ENCODE peak calls at places on chromosomes 13 and 19, in ten cellular contexts. K is body of pancreas, J is left lung, A is left ventricle myocardium inferior, S is breast epithelium, Y is neural progenitor cell, Z is H9, I is fibroblast of lung, V is Peyer's patch, B is Karpas-422. C is an unnamed sample.

GRCh38 chr19:46392252-46392801 is 21.0 kb downstream of the CCDC8 start:
- DNase-seq in K (peak), J (peak), A (no peak), S (no peak), Y (no peak), Z (no peak), I (no peak), V (no peak), B (no peak), C (no peak)

GRCh38 chr19:45790942-45791341 is 1.7 kb downstream of the DMWD start:
- DNase-seq in K (no peak), J (no peak), A (no peak), S (no peak), Y (no peak), Z (no peak), I (no peak), V (peak), B (no peak), C (no peak)

GRCh38 chr19:1410136-1410786 is 2.9 kb downstream of the DAZAP1 start:
- DNase-seq in K (peak), J (no peak), A (no peak), S (no peak), Y (no peak), Z (no peak), I (peak), V (no peak), B (no peak), C (no peak)

GRCh38 chr13:50916701-50917184 is 7.2 kb downstream of the RNASEH2B start:
- DNase-seq in K (no peak), J (peak), A (peak), S (no peak), Y (no peak), Z (no peak), I (no peak), V (peak), B (peak), C (no peak)

GRCh38 chr19:590750-591098 is 1.0 kb downstream of the HCN2 start:
- DNase-seq in K (no peak), J (no peak), A (no peak), S (no peak), Y (no peak), Z (no peak), I (no peak), V (no peak), B (no peak), C (no peak)

GRCh38 chr19:42028304-42029216 is 34.5 kb upstream of the ATP1A3 start:
- DNase-seq in K (no peak), J (no peak), A (no peak), S (no peak), Y (peak), Z (peak), I (no peak), V (no peak), B (peak), C (no peak)

GRCh38 chr13:21557995-21558394 is 46.0 kb downstream of the MICU2 start:
- DNase-seq in K (no peak), J (no peak), A (no peak), S (no peak), Y (peak), Z (peak), I (peak), V (no peak), B (peak), C (no peak)

GRCh38 chr13:30837227-30838159 is 68.6 kb upstream of the MEDAG start:
- DNase-seq in K (no peak), J (no peak), A (no peak), S (no peak), Y (no peak), Z (no peak), I (no peak), V (no peak), B (no peak), C (no peak)

GRCh38 chr13:100208596-100208995 is 119.7 kb downstream of the PCCA start:
- DNase-seq in K (no peak), J (no peak), A (no peak), S (no peak), Y (no peak), Z (no peak), I (no peak), V (no peak), B (no peak), C (no peak)

GRCh38 chr19:14770944-14771839 is 7.2 kb downstream of the ADGRE2 start:
- DNase-seq in K (no peak), J (no peak), A (no peak), S (no peak), Y (peak), Z (peak), I (no peak), V (peak), B (no peak), C (no peak)

GRCh38 chr19:21322528-21322927 is 6.7 kb downstream of the ZNF708 start:
- DNase-seq in K (peak), J (no peak), A (peak), S (peak), Y (no peak), Z (no peak), I (peak), V (no peak), B (no peak), C (peak)

GRCh38 chr19:15418112-15418587 is 638 bp downstream of the AKAP8L start:
- DNase-seq in K (peak), J (no peak), A (no peak), S (no peak), Y (peak), Z (no peak), I (peak), V (no peak), B (no peak), C (peak)

GRCh38 chr19:42270346-42271044 is 1.4 kb downstream of the CIC start:
- DNase-seq in K (peak), J (peak), A (no peak), S (peak), Y (no peak), Z (no peak), I (peak), V (peak), B (peak), C (no peak)

GRCh38 chr19:19256072-19256969 is 16.8 kb downstream of the TM6SF2 start:
- DNase-seq in K (no peak), J (no peak), A (no peak), S (no peak), Y (peak), Z (no peak), I (no peak), V (no peak), B (peak), C (no peak)

GRCh38 chr19:12985049-12985776 is 10.1 kb upstream of the NFIX start:
- DNase-seq in K (peak), J (no peak), A (peak), S (peak), Y (peak), Z (peak), I (peak), V (peak), B (no peak), C (peak)

GRCh38 chr19:51158474-51159129 is 16.5 kb downstream of the SIGLEC7 start:
- DNase-seq in K (peak), J (peak), A (peak), S (peak), Y (peak), Z (peak), I (no peak), V (peak), B (peak), C (no peak)

GRCh38 chr13:40306817-40307216 is 359.6 kb downstream of the FOXO1 start:
- DNase-seq in K (no peak), J (no peak), A (no peak), S (no peak), Y (no peak), Z (no peak), I (no peak), V (no peak), B (no peak), C (no peak)

GRCh38 chr19:3028305-3029069 is 593 bp downstream of the TLE2 start:
- DNase-seq in K (peak), J (no peak), A (no peak), S (peak), Y (peak), Z (peak), I (no peak), V (no peak), B (no peak), C (no peak)

GRCh38 chr19:3031607-3031867 is 2.5 kb upstream of the TLE2 start:
- DNase-seq in K (no peak), J (no peak), A (no peak), S (no peak), Y (no peak), Z (no peak), I (no peak), V (no peak), B (no peak), C (no peak)

GRCh38 chr19:3027292-3027691 is 1.8 kb downstream of the TLE2 start:
- DNase-seq in K (no peak), J (no peak), A (no peak), S (no peak), Y (no peak), Z (no peak), I (no peak), V (no peak), B (no peak), C (no peak)

GRCh38 chr19:3027981-3028304 is 1.1 kb downstream of the TLE2 start:
- DNase-seq in K (no peak), J (no peak), A (no peak), S (no peak), Y (no peak), Z (no peak), I (no peak), V (no peak), B (no peak), C (no peak)

DNA sequence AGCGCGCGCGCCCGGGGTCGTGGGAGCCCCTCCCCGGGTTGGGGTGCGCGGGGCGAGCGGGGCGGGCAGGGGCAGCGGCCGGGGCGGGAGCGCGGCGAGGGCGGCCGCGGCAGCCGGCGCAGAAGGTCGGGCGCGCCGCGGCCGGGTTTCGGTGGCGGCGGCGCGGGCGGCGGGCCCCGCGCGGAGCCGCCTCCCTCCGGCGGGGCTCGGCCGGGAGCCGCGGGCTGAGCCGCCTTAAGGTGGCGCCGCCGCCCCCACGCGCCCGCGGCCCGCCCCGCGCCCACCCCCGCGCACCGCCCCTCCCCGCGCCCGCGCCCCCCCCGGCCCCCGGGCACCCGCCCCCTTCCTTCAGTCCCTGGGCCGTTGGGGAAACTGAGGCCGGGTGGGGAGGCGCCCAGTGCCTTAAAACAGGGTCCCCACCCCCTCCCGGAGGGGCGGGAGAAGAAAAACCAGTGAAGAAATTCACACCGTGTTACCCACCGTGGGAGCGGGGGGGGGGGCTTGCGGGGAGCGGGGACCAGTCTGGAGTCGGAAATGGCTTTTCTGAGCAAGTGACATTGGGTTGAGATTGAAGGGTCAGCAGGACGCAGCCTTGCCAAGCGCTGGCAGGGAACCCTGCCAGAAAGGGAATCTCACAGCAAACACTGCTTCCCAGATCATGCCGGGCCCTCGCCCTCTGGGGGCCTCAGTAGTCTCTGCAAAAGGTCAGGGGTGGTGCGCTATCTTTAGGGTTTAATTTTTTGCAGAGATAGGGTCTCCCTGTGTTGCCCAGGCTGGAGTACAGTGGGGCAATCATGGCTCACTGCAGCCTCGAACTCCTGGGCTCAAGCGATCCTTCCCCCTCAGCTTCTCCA is at the start of gene TLE2:
- DNase-seq in K (peak), J (no peak), A (no peak), S (no peak), Y (peak), Z (no peak), I (no peak), V (no peak), B (no peak), C (no peak)
- H3K27ac ChIP-seq in K (peak), J (no peak), A (peak), S (peak), Y (no peak), Z (no peak), I (no peak), V (no peak), B (no peak), C (no peak)

GRCh38 chr19:17540174-17540573 is 15.3 kb upstream of the COLGALT1 start:
- DNase-seq in K (no peak), J (no peak), A (no peak), S (no peak), Y (no peak), Z (no peak), I (no peak), V (no peak), B (no peak), C (no peak)
- H3K27ac ChIP-seq in K (no peak), J (no peak), A (peak), S (no peak), Y (no peak), Z (no peak), I (no peak), V (peak), B (no peak), C (no peak)

GRCh38 chr19:43606569-43607229 is 5.2 kb upstream of the SRRM5 start:
- DNase-seq in K (peak), J (no peak), A (no peak), S (peak), Y (no peak), Z (no peak), I (no peak), V (no peak), B (no peak), C (no peak)
- H3K27ac ChIP-seq in K (no peak), J (no peak), A (no peak), S (peak), Y (no peak), Z (no peak), I (no peak), V (no peak), B (no peak), C (peak)

GRCh38 chr13:46712524-46712923 is 84.4 kb downstream of the ESD start:
- DNase-seq in K (no peak), J (no peak), A (no peak), S (no peak), Y (peak), Z (no peak), I (no peak), V (no peak), B (no peak), C (no peak)
- H3K27ac ChIP-seq in K (no peak), J (no peak), A (no peak), S (no peak), Y (no peak), Z (no peak), I (no peak), V (no peak), B (no peak), C (no peak)

DNA sequence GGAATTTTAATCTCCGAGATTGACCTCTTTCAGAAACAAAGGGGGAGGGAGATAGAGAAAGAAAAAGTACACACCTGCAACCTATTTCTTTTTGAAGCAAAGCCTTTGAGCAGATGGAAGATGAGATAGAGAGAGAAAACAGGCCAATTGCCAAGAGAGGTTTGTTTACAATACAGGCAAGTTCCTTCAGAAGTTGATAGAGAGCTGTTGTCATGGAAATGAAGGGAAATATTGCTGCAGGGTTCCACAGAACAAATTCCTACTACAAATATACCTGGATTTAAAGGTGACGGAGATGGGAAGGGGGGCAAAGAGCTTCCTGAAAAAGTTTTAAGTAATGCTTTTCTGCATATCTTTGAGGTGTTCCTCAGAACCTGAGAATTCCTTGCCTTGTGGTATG is 388.4 kb downstream of the NDFIP2 start:
- DNase-seq in K (no peak), J (no peak), A (no peak), S (no peak), Y (no peak), Z (no peak), I (peak), V (no peak), B (no peak), C (no peak)
- H3K27ac ChIP-seq in K (no peak), J (no peak), A (no peak), S (peak), Y (no peak), Z (peak), I (no peak), V (no peak), B (no peak), C (no peak)

GRCh38 chr13:24183741-24184182 is 23.2 kb downstream of the SPATA13 start:
- DNase-seq in K (peak), J (no peak), A (no peak), S (no peak), Y (no peak), Z (no peak), I (no peak), V (peak), B (no peak), C (no peak)

GRCh38 chr13:24184265-24184841 is 23.8 kb downstream of the SPATA13 start:
- DNase-seq in K (peak), J (no peak), A (no peak), S (no peak), Y (no peak), Z (no peak), I (no peak), V (no peak), B (no peak), C (no peak)

GRCh38 chr13:24180743-24181384 is 20.3 kb downstream of the SPATA13 start:
- DNase-seq in K (no peak), J (no peak), A (no peak), S (no peak), Y (no peak), Z (no peak), I (peak), V (no peak), B (no peak), C (no peak)

GRCh38 chr13:24182703-24183081 is 22.2 kb downstream of the SPATA13 start:
- DNase-seq in K (peak), J (no peak), A (no peak), S (no peak), Y (no peak), Z (no peak), I (no peak), V (no peak), B (no peak), C (no peak)

GRCh38 chr13:24181991-24182702 is 21.6 kb downstream of the SPATA13 start:
- DNase-seq in K (peak), J (no peak), A (no peak), S (no peak), Y (no peak), Z (no peak), I (no peak), V (no peak), B (no peak), C (no peak)
- H3K27ac ChIP-seq in K (peak), J (no peak), A (no peak), S (peak), Y (no peak), Z (no peak), I (no peak), V (peak), B (no peak), C (no peak)

GRCh38 chr13:59368652-59369051 is 795.1 kb downstream of the DIAPH3 start:
- DNase-seq in K (no peak), J (no peak), A (no peak), S (no peak), Y (no peak), Z (no peak), I (no peak), V (no peak), B (no peak), C (no peak)
- H3K27ac ChIP-seq in K (no peak), J (peak), A (peak), S (no peak), Y (no peak), Z (no peak), I (no peak), V (no peak), B (no peak), C (no peak)